ENCODE peak calls at places on chromosome 1, in eight cellular contexts. W is fibroblast of villous mesenchyme; M is brain microvascular endothelial cell; I is AG09309; D is endothelial cell; O is NCI-H748 treated with DMSO at 0.1 percent for 48 hours; Z is NT2/D1; L is activated CD8-positive, alpha-beta memory T cell treated with anti-CD3 and anti-CD28 coated beads for 1 hour. Q is an unnamed sample.

GRCh38 chr1:2136386-2136821 is 58.2 kb downstream of the FAAP20 start:
- DNase-seq in M (no peak), W (no peak), D (no peak), I (no peak), O (no peak), L (no peak), Z (no peak), Q (no peak)

GRCh38 chr1:209220048-209220524 is 363.4 kb upstream of the CAMK1G start:
- DNase-seq in I (no peak), Z (no peak), D (no peak), L (no peak), O (no peak), M (no peak), W (no peak), Q (no peak)

GRCh38 chr1:153699116-153699515 is 20.6 kb downstream of the NPR1 start:
- DNase-seq in D (no peak), O (no peak), I (peak; percentile 10), L (no peak), Z (no peak), M (peak; percentile 16), W (peak; percentile 61), Q (no peak)

GRCh38 chr1:172867216-172867828 is 183.4 kb downstream of the TNFSF18 start:
- DNase-seq in M (no peak), Z (no peak), I (no peak), W (no peak), O (no peak), L (no peak), D (no peak), Q (no peak)

GRCh38 chr1:89611721-89612120 is 21.2 kb upstream of the LRRC8C start:
- DNase-seq in L (no peak), Z (no peak), O (no peak), D (no peak), I (no peak), W (no peak), M (no peak), Q (no peak)

GRCh38 chr1:16082283-16083038 is 9.0 kb upstream of the FAM131C start:
- DNase-seq in I (no peak), L (peak; percentile 9), W (peak; percentile 64), O (no peak), Z (peak; percentile 38), M (peak; percentile 53), D (peak; percentile 88), Q (no peak)

GRCh38 chr1:160540859-160541233 is 17.8 kb upstream of the SLAMF6 start:
- DNase-seq in L (no peak), Z (no peak), O (no peak), W (no peak), M (no peak), I (no peak), D (no peak), Q (no peak)

GRCh38 chr1:3618904-3619671 is 5.7 kb upstream of the TPRG1L start:
- DNase-seq in D (peak; percentile 74), Z (peak; percentile 54), M (peak; percentile 77), O (peak; percentile 21), W (peak; percentile 82), I (peak; percentile 43), L (peak; percentile 34), Q (peak; percentile 47)

GRCh38 chr1:103371234-103371633 is 154.3 kb upstream of the RNPC3 start:
- DNase-seq in I (no peak), W (peak; percentile 48), O (no peak), M (peak; percentile 85), D (no peak), L (no peak), Z (no peak), Q (no peak)

GRCh38 chr1:3349161-3349967 is 105.1 kb upstream of the ARHGEF16 start:
- DNase-seq in I (no peak), M (no peak), L (no peak), O (no peak), Z (no peak), D (no peak), W (peak; percentile 23), Q (no peak)

GRCh38 chr1:164983023-164983650 is 373.4 kb downstream of the LMX1A start:
- DNase-seq in W (no peak), O (no peak), I (no peak), D (no peak), L (no peak), M (no peak), Z (no peak), Q (no peak)

GRCh38 chr1:169928438-169929209 is 34.9 kb upstream of the SCYL3 start:
- DNase-seq in D (no peak), Z (peak; percentile 42), W (peak; percentile 59), O (no peak), L (no peak), M (no peak), I (no peak), Q (peak; percentile 44)

GRCh38 chr1:65832296-65832695 is 39.6 kb downstream of the PDE4B start:
- DNase-seq in L (no peak), D (no peak), Z (no peak), O (no peak), M (peak; percentile 35), I (peak; percentile 35), W (no peak), Q (peak; percentile 42)

GRCh38 chr1:223429313-223429731 is 36.1 kb downstream of the CCDC185 start:
- DNase-seq in L (no peak), I (peak; percentile 41), D (no peak), M (no peak), O (no peak), Z (no peak), W (no peak), Q (no peak)

GRCh38 chr1:88774151-88774556 is 90.1 kb downstream of the PKN2 start:
- DNase-seq in I (no peak), M (no peak), L (no peak), D (no peak), O (no peak), W (no peak), Z (peak; percentile 22), Q (no peak)

GRCh38 chr1:29120955-29121485 is 2.7 kb downstream of the TMEM200B start:
- DNase-seq in M (no peak), W (no peak), I (no peak), Z (no peak), D (peak; percentile 77), O (peak; percentile 26), L (no peak), Q (no peak)

GRCh38 chr1:47371016-47371517 is 37.5 kb downstream of the CMPK1 start:
- DNase-seq in W (no peak), Z (no peak), D (no peak), I (no peak), O (no peak), L (no peak), M (no peak), Q (no peak)

GRCh38 chr1:198627436-198628063 is 11.3 kb upstream of the PTPRC start:
- DNase-seq in I (no peak), M (no peak), O (no peak), L (no peak), D (no peak), W (no peak), Z (no peak), Q (no peak)

GRCh38 chr1:184866991-184867788 is 107.1 kb downstream of the NIBAN1 start:
- DNase-seq in W (peak; percentile 90), Z (no peak), I (peak; percentile 96), L (peak; percentile 23), D (no peak), O (no peak), M (peak; percentile 83), Q (peak; percentile 48)

GRCh38 chr1:87968259-87968955 is 639.7 kb downstream of the LMO4 start:
- DNase-seq in D (no peak), O (no peak), W (peak; percentile 81), M (peak; percentile 65), L (no peak), Z (no peak), I (no peak), Q (no peak)

GRCh38 chr1:30312226-30312625 is 411.2 kb downstream of the MATN1 start:
- DNase-seq in D (no peak), M (no peak), O (no peak), L (no peak), Z (no peak), W (no peak), I (no peak), Q (no peak)

GRCh38 chr1:53286950-53287349 is 40.9 kb downstream of the LRP8 start:
- DNase-seq in Z (no peak), M (no peak), D (no peak), L (no peak), O (peak; percentile 9), I (no peak), W (no peak), Q (no peak)

GRCh38 chr1:216670118-216670870 is 52.9 kb downstream of the ESRRG start:
- DNase-seq in W (peak; percentile 26), M (no peak), L (no peak), O (no peak), Z (no peak), I (no peak), D (no peak), Q (no peak)

GRCh38 chr1:201330541-201330940 is 46.9 kb downstream of the TNNT2 start:
- DNase-seq in I (no peak), M (no peak), W (no peak), O (no peak), L (no peak), Z (no peak), D (no peak), Q (no peak)

GRCh38 chr1:40130892-40131291 is 30.3 kb upstream of the RLF start:
- DNase-seq in Z (no peak), D (no peak), I (peak; percentile 18), O (no peak), L (no peak), M (no peak), W (peak; percentile 70), Q (no peak)

GRCh38 chr1:40059292-40059959 is 18.9 kb downstream of the CAP1 start:
- DNase-seq in M (no peak), W (peak; percentile 66), O (no peak), I (no peak), L (no peak), Z (peak; percentile 62), D (peak; percentile 26), Q (no peak)

GRCh38 chr1:94315552-94316116 is 78.2 kb upstream of the ARHGAP29 start:
- DNase-seq in Z (peak; percentile 59), O (no peak), D (no peak), M (no peak), W (no peak), L (no peak), I (no peak), Q (no peak)

GRCh38 chr1:114286179-114286578 is 132.5 kb upstream of the SYT6 start:
- DNase-seq in I (no peak), M (peak; percentile 4), W (no peak), D (no peak), L (no peak), Z (no peak), O (no peak), Q (no peak)

GRCh38 chr1:230899845-230900251 is 31.5 kb upstream of the C1orf198 start:
- DNase-seq in O (no peak), L (no peak), I (peak; percentile 94), Z (no peak), D (no peak), M (peak; percentile 83), W (peak; percentile 78), Q (peak; percentile 66)

GRCh38 chr1:6948416-6948815 is 163.2 kb downstream of the CAMTA1 start:
- DNase-seq in M (no peak), W (no peak), I (no peak), D (no peak), O (no peak), L (no peak), Z (no peak), Q (no peak)

GRCh38 chr1:179287946-179288345 is 5.7 kb upstream of the SOAT1 start:
- DNase-seq in L (no peak), Z (no peak), D (no peak), O (no peak), W (no peak), I (no peak), M (no peak), Q (no peak)

GRCh38 chr1:25529518-25530347 is 13.7 kb upstream of the LDLRAP1 start:
- DNase-seq in D (no peak), M (no peak), L (no peak), I (no peak), W (no peak), O (no peak), Z (no peak), Q (no peak)

GRCh38 chr1:47690341-47691244 is 252.7 kb downstream of the FOXD2 start:
- DNase-seq in W (no peak), Z (no peak), D (no peak), O (no peak), L (no peak), M (no peak), I (no peak), Q (no peak)

GRCh38 chr1:180163044-180163443 is 8.4 kb downstream of the QSOX1 start:
- DNase-seq in M (no peak), D (no peak), L (no peak), O (no peak), Z (no peak), I (no peak), W (no peak), Q (no peak)

Q was measured in amniotic stem cell.